ENCODE peak calls at places on chromosomes 5 and 9, in six cellular contexts. L is ACHN; C is aorta; I is tibial artery; V is ELR; N is activated CD8-positive, alpha-beta memory T cell treated with anti-CD3 and anti-CD28 coated beads for 24 hours. B is an unnamed sample.

GRCh38 chr5:14267166-14267838 is 124.2 kb downstream of the TRIO start:
- DNase-seq in V (peak), L (peak), C (no peak), N (no peak), I (no peak), B (no peak)

GRCh38 chr5:114360362-114360761 is 1.5 kb upstream of the KCNN2 start:
- DNase-seq in L (no peak), I (no peak), V (no peak), N (no peak), C (no peak), B (no peak)

GRCh38 chr9:14221558-14221957 is 92.4 kb downstream of the NFIB start:
- DNase-seq in I (no peak), C (no peak), L (peak), V (peak), N (no peak), B (no peak)

GRCh38 chr9:119736478-119737454 is 367.5 kb upstream of the BRINP1 start:
- DNase-seq in L (no peak), N (no peak), C (no peak), I (no peak), V (no peak), B (no peak)

GRCh38 chr5:53604309-53604708 is 43.9 kb downstream of the NDUFS4 start:
- DNase-seq in C (no peak), I (no peak), N (no peak), V (no peak), L (no peak), B (no peak)

GRCh38 chr9:31697956-31698355 is 686.5 kb upstream of the ACO1 start:
- DNase-seq in C (no peak), N (no peak), I (no peak), L (no peak), V (no peak), B (no peak)

GRCh38 chr5:77958642-77959315 is 182.6 kb upstream of the TBCA start:
- DNase-seq in C (no peak), V (no peak), N (no peak), L (no peak), I (no peak), B (no peak)

GRCh38 chr9:70003786-70004185 is 39.9 kb upstream of the MAMDC2 start:
- DNase-seq in L (no peak), N (no peak), I (no peak), C (no peak), V (peak), B (no peak)

GRCh38 chr5:138573949-138574670 is 1.1 kb downstream of the HSPA9 start:
- DNase-seq in N (no peak), V (peak), C (no peak), I (no peak), L (peak), B (no peak)

GRCh38 chr9:73152445-73152844 is 780 bp downstream of the ANXA1 start:
- DNase-seq in L (peak), V (peak), C (no peak), N (no peak), I (no peak), B (no peak)

GRCh38 chr5:24363789-24364534 is 280.8 kb downstream of the CDH10 start:
- DNase-seq in L (no peak), C (no peak), I (no peak), N (no peak), V (no peak), B (peak)

GRCh38 chr5:73121109-73121443 is 701 bp downstream of the TMEM171 start:
- DNase-seq in I (no peak), N (no peak), C (no peak), L (peak), V (peak), B (no peak)

GRCh38 chr5:136108131-136108739 is 24.4 kb upstream of the SMAD5 start:
- DNase-seq in I (no peak), N (no peak), V (no peak), C (no peak), L (no peak), B (no peak)

GRCh38 chr5:62305358-62305714 is 670 bp upstream of the KIF2A start:
- DNase-seq in V (no peak), C (no peak), L (no peak), I (no peak), N (no peak), B (no peak)

GRCh38 chr9:117494401-117495130 is 79.7 kb upstream of the ASTN2 start:
- DNase-seq in V (no peak), C (no peak), L (peak), I (no peak), N (no peak), B (no peak)

GRCh38 chr9:109817846-109818472 is 38.0 kb downstream of the PALM2AKAP2 start:
- DNase-seq in I (peak), C (peak), L (peak), N (no peak), V (peak), B (no peak)

GRCh38 chr9:92600742-92601261 is 65.0 kb upstream of the ECM2 start:
- DNase-seq in L (no peak), V (peak), N (no peak), C (peak), I (no peak), B (no peak)

GRCh38 chr5:133829786-133830185 is 138.6 kb downstream of the C5orf15 start:
- DNase-seq in L (no peak), V (no peak), C (no peak), I (no peak), N (no peak), B (no peak)

GRCh38 chr9:121839726-121840500 is 188.5 kb downstream of the DAB2IP start:
- DNase-seq in V (no peak), N (peak), I (no peak), L (no peak), C (no peak), B (peak)

GRCh38 chr5:318341-318897 is 3.1 kb upstream of the AHRR start:
- DNase-seq in I (no peak), V (peak), C (no peak), N (peak), L (peak), B (peak)

GRCh38 chr9:126975327-126976059 is 60.9 kb downstream of the RALGPS1 start:
- DNase-seq in I (no peak), L (no peak), C (no peak), N (no peak), V (no peak), B (no peak)

GRCh38 chr5:73266925-73267775 is 94.2 kb downstream of the TMEM174 start:
- DNase-seq in V (peak), C (no peak), N (no peak), I (no peak), L (no peak), B (peak)

GRCh38 chr5:151168602-151169344 is 11.2 kb upstream of the ANXA6 start:
- DNase-seq in I (no peak), C (no peak), L (no peak), N (no peak), V (no peak), B (no peak)

GRCh38 chr9:17065062-17065461 is 69.8 kb upstream of the CNTLN start:
- DNase-seq in C (no peak), I (no peak), L (no peak), N (no peak), V (no peak), B (no peak)

GRCh38 chr5:68500828-68501227 is 285.3 kb downstream of the PIK3R1 start:
- DNase-seq in V (no peak), I (no peak), N (no peak), L (no peak), C (no peak), B (no peak)

GRCh38 chr5:10595305-10595677 is 31.4 kb downstream of the ANKRD33B start:
- DNase-seq in C (no peak), N (no peak), L (no peak), I (no peak), V (peak), B (no peak)

GRCh38 chr9:20426019-20426418 is 196.3 kb downstream of the MLLT3 start:
- DNase-seq in I (no peak), C (no peak), N (no peak), L (no peak), V (no peak), B (no peak)

GRCh38 chr5:33229216-33229615 is 211.5 kb upstream of the TARS1 start:
- DNase-seq in C (no peak), L (no peak), I (no peak), N (no peak), V (no peak), B (no peak)

GRCh38 chr5:180718810-180719453 is 20.9 kb downstream of the OR2Y1 start:
- DNase-seq in V (peak), I (no peak), L (peak), N (peak), C (no peak), B (no peak)

GRCh38 chr5:114412509-114413171 is 50.8 kb downstream of the KCNN2 start:
- DNase-seq in N (no peak), C (no peak), V (peak), I (no peak), L (no peak), B (no peak)

GRCh38 chr5:153222956-153223355 is 267.5 kb upstream of the GRIA1 start:
- DNase-seq in L (no peak), N (no peak), I (no peak), C (no peak), V (peak), B (no peak)

B was measured in osteocyte.